ENCODE peak calls at places on chromosomes 16 and 17, in nine cellular contexts. O is pancreas, D is AG10803, H is GM12865, K is neural crest cell, I is dorsolateral prefrontal cortex, F is HFFc6, R is endodermal cell, W is neural progenitor cell. S is an unnamed sample.

GRCh38 chr17:42421479-42422332 is 1.4 kb downstream of the CAVIN1 start:
- DNase-seq in R (peak), F (peak), H (no peak), D (peak), I (no peak), K (no peak), W (peak), O (no peak), S (peak)

GRCh38 chr16:67934306-67935095 is 2.1 kb downstream of the PSMB10 start:
- DNase-seq in H (no peak), O (no peak), F (no peak), R (no peak), I (no peak), K (no peak), D (no peak), W (no peak), S (no peak)

GRCh38 chr17:46732754-46733398 is 85.6 kb downstream of the WNT3 start:
- DNase-seq in W (peak), D (no peak), R (peak), F (no peak), I (no peak), K (peak), H (no peak), O (no peak), S (no peak)

GRCh38 chr16:57999366-57999970 is 1.0 kb downstream of the ZNF319 start:
- DNase-seq in K (no peak), W (peak), I (no peak), H (peak), R (peak), D (peak), O (no peak), F (no peak), S (no peak)

GRCh38 chr17:1611715-1612114 is 16.9 kb downstream of the SLC43A2 start:
- DNase-seq in I (no peak), O (no peak), R (no peak), D (no peak), F (no peak), K (no peak), W (no peak), H (no peak), S (no peak)

GRCh38 chr17:51435641-51436091 is 175.3 kb downstream of the UTP18 start:
- DNase-seq in W (peak), K (peak), F (no peak), H (peak), R (peak), I (peak), D (peak), O (peak), S (no peak)

GRCh38 chr17:1686086-1686485 is 1.4 kb upstream of the PRPF8 start:
- DNase-seq in I (no peak), K (no peak), F (no peak), R (no peak), H (no peak), O (no peak), D (no peak), W (no peak), S (no peak)

GRCh38 chr16:27273670-27274522 is 5.3 kb upstream of the NSMCE1 start:
- DNase-seq in W (no peak), O (no peak), I (no peak), K (no peak), H (no peak), D (no peak), R (peak), F (peak), S (no peak)

GRCh38 chr16:29961127-29961478 is 776 bp upstream of the TMEM219 start:
- DNase-seq in D (no peak), W (no peak), I (no peak), R (no peak), H (no peak), K (no peak), O (no peak), F (no peak), S (no peak)

GRCh38 chr17:61635913-61636432 is 45.0 kb upstream of the NACA2 start:
- DNase-seq in F (peak), K (peak), O (peak), R (peak), I (no peak), H (peak), W (peak), D (peak), S (no peak)

GRCh38 chr17:38721802-38722201 is 8.3 kb upstream of the CISD3 start:
- DNase-seq in I (no peak), H (no peak), D (no peak), O (no peak), K (no peak), R (no peak), W (no peak), F (no peak), S (no peak)

GRCh38 chr17:56638536-56639177 is 45.2 kb downstream of the NOG start:
- DNase-seq in H (no peak), O (no peak), W (no peak), K (no peak), R (no peak), D (peak), F (no peak), I (no peak), S (no peak)

GRCh38 chr16:6646891-6647290 is 685.8 kb upstream of the RBFOX1 start:
- DNase-seq in K (no peak), F (no peak), O (no peak), I (no peak), W (no peak), D (no peak), H (no peak), R (no peak), S (no peak)

GRCh38 chr17:16478693-16479092 is 13.3 kb downstream of the LRRC75A start:
- DNase-seq in K (no peak), H (no peak), I (no peak), F (no peak), W (no peak), O (no peak), D (peak), R (peak), S (no peak)

GRCh38 chr16:67598527-67598926 is 36.2 kb downstream of the CTCF start:
- DNase-seq in O (no peak), I (no peak), K (no peak), H (no peak), F (no peak), D (no peak), R (no peak), W (no peak), S (no peak)

GRCh38 chr16:72978212-72978611 is 69.7 kb downstream of the ZFHX3 start:
- DNase-seq in R (no peak), I (no peak), F (no peak), H (no peak), K (no peak), O (no peak), D (peak), W (no peak), S (no peak)

GRCh38 chr17:64077409-64077808 is 52.5 kb downstream of the ERN1 start:
- DNase-seq in H (no peak), O (no peak), F (no peak), D (no peak), K (no peak), R (no peak), I (no peak), W (no peak), S (no peak)

GRCh38 chr17:73184133-73184993 is 8.5 kb upstream of the COG1 start:
- DNase-seq in D (no peak), K (no peak), H (no peak), W (no peak), I (no peak), R (no peak), F (no peak), O (no peak), S (no peak)

GRCh38 chr17:62816282-62816839 is 8.2 kb upstream of the MARCHF10 start:
- DNase-seq in D (peak), R (peak), K (no peak), F (no peak), I (no peak), O (no peak), W (no peak), H (no peak), S (no peak)

GRCh38 chr17:75889454-75889853 is 7.3 kb downstream of the TRIM65 start:
- DNase-seq in I (no peak), H (no peak), W (no peak), K (no peak), D (no peak), F (no peak), R (no peak), O (no peak), S (no peak)

GRCh38 chr17:68175416-68175815 is 72.4 kb upstream of the AMZ2 start:
- DNase-seq in O (no peak), R (no peak), W (no peak), F (no peak), H (no peak), K (no peak), I (no peak), D (no peak), S (no peak)

DNA sequence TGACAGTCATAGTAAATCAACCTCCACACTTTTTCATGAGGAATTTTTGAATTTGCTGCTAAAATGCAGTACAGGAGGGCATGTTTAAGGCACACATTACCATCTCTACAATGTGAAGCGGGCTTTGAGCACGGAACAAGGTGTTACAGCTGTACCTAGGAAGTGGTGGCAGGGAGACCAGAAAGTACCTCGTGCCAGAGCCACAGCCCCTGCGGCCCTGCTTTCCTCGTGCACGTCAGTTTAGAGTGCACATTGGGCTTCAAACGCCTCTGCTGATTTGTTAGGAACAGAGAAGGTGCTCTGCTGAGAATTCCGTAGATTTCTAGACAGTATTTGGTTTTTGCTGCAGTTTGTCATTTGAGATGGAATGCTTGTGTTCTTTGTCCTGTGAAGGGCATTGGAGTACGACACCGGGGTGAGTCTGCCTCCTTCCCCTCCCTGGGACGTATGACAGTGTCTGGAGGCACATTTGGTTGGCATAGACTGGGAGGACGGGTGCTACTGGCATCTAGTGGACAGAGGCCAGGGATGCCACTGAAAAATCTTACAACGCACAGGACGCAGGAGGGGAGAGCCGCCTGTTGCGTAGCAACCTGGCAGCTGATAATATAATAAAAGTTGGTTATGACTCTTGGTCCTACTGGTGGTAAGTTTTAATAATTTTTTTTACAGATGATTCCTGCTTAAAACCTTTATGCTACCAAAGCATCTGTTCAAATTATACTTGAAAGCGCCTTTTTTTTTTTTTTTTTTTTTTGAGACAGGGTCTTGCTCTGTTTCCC is 9.1 kb downstream of the FOXK2 start:
- DNase-seq in D (peak), F (peak), R (peak), O (peak), H (peak), K (no peak), I (peak), W (peak), S (no peak)
- TF ChIP-seq CTCF in D (peak), F (peak), R (peak), O (no peak), H (no peak), K (peak), I (peak), W (peak), S (no peak)

GRCh38 chr17:80751460-80752368 is 207.1 kb downstream of the RPTOR start:
- DNase-seq in I (peak), F (peak), W (peak), O (no peak), D (peak), K (no peak), R (no peak), H (no peak), S (no peak)

GRCh38 chr17:80747469-80747868 is 202.8 kb downstream of the RPTOR start:
- DNase-seq in O (no peak), H (no peak), K (no peak), F (no peak), W (no peak), R (no peak), D (no peak), I (no peak), S (no peak)

GRCh38 chr17:80751070-80751459 is 206.4 kb downstream of the RPTOR start:
- DNase-seq in O (no peak), R (no peak), W (no peak), K (no peak), D (peak), H (no peak), I (peak), F (no peak), S (no peak)

GRCh38 chr17:80750263-80750662 is 205.6 kb downstream of the RPTOR start:
- DNase-seq in W (no peak), O (no peak), K (no peak), I (no peak), R (no peak), H (no peak), D (peak), F (no peak), S (no peak)

DNA sequence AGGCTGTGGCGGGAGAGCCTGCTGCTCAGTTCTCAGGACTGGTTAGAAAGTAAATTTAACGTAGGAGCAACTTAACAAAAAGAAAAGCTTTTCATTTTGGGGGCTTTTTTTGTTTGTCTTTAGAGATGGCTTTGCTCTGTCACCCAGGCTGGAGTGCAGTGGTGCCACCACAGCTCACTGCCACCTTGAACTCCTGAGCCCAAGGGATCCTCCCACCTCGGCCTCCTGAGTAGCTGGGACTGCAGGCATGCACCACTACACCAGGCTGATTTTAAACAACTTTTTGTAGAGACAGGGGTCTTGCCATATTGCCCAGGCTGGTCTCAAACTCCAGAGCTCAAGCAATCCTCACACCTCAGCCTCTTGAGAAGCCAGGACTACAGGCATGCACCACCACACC is 205.0 kb downstream of the RPTOR start:
- DNase-seq in F (no peak), R (no peak), D (no peak), W (no peak), H (no peak), O (no peak), I (no peak), K (no peak), S (no peak)
- TF ChIP-seq CTCF in F (no peak), R (no peak), D (no peak), W (no peak), H (no peak), O (no peak), I (no peak), K (no peak), S (no peak)

GRCh38 chr17:3815925-3816324 is 14.9 kb upstream of the ITGAE start:
- DNase-seq in I (no peak), D (no peak), R (no peak), F (no peak), O (no peak), H (no peak), W (no peak), K (no peak), S (no peak)
- TF ChIP-seq CTCF in I (no peak), D (no peak), R (peak), F (peak), O (no peak), H (no peak), W (no peak), K (no peak), S (no peak)

DNA sequence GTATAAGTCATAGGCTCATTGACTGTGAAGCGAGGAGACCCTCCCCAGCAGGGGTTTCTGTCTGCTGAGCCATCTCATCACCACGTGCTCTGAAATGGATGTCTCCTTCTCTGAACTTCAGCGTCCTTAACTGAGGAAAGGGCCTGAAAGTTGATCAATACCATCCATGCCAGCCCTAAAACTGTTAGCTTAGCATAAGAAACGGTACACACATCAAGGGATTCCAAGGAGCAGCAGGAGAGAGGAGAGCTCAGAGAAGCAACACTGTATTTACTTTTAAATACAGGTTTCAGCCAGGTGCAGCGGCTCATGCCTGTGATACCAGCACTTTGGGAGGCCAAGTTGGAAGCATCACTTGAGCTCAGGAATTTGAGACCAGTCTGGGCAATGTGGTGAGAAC is 248.9 kb upstream of the TNRC6C start:
- DNase-seq in F (no peak), R (peak), D (no peak), K (no peak), I (no peak), O (no peak), H (no peak), W (no peak), S (no peak)
- TF ChIP-seq CTCF in F (no peak), R (no peak), D (no peak), K (no peak), I (no peak), O (no peak), H (no peak), W (no peak), S (no peak)

S was measured in mesothelial cell of epicardium.